ENCODE peak calls at places on chromosomes 2 and 18, in four cellular contexts. One of them, this sample, is unnamed.

GRCh38 chr2:176446718-176447414 is 177.6 kb downstream of the MTX2 start:
- DNase-seq in A172: no peak
- DNase-seq in left ventricle myocardium inferior: no peak
- DNase-seq in activated CD4-positive, alpha-beta T cell treated with anti-CD3 and anti-CD28 coated beads for 1 hour: no peak
- DNase-seq in this sample: peak

GRCh38 chr2:239200646-239201530 is 199.9 kb downstream of the HDAC4 start:
- DNase-seq in activated CD4-positive, alpha-beta T cell treated with anti-CD3 and anti-CD28 coated beads for 1 hour: no peak
- DNase-seq in left ventricle myocardium inferior: no peak
- DNase-seq in A172: no peak
- DNase-seq in this sample: no peak

GRCh38 chr2:100887039-100887578 is 67.2 kb downstream of the NPAS2 start:
- DNase-seq in activated CD4-positive, alpha-beta T cell treated with anti-CD3 and anti-CD28 coated beads for 1 hour: no peak
- DNase-seq in left ventricle myocardium inferior: no peak
- DNase-seq in A172: no peak
- DNase-seq in this sample: no peak

GRCh38 chr2:203338322-203338721 is 10.1 kb downstream of the ABI2 start:
- DNase-seq in left ventricle myocardium inferior: peak
- DNase-seq in activated CD4-positive, alpha-beta T cell treated with anti-CD3 and anti-CD28 coated beads for 1 hour: no peak
- DNase-seq in A172: no peak
- DNase-seq in this sample: no peak

GRCh38 chr2:95526360-95527341 is 42.1 kb upstream of the TRIM43B start:
- DNase-seq in left ventricle myocardium inferior: peak
- DNase-seq in activated CD4-positive, alpha-beta T cell treated with anti-CD3 and anti-CD28 coated beads for 1 hour: peak
- DNase-seq in A172: peak
- DNase-seq in this sample: peak

GRCh38 chr2:226792155-226792871 is 7.3 kb downstream of the IRS1 start:
- DNase-seq in activated CD4-positive, alpha-beta T cell treated with anti-CD3 and anti-CD28 coated beads for 1 hour: no peak
- DNase-seq in left ventricle myocardium inferior: no peak
- DNase-seq in A172: no peak
- DNase-seq in this sample: peak

GRCh38 chr2:47041065-47041464 is 114.0 kb downstream of the STPG4 start:
- DNase-seq in A172: no peak
- DNase-seq in activated CD4-positive, alpha-beta T cell treated with anti-CD3 and anti-CD28 coated beads for 1 hour: no peak
- DNase-seq in left ventricle myocardium inferior: peak
- DNase-seq in this sample: no peak

GRCh38 chr2:196849895-196850294 is 40.7 kb upstream of the C2orf66 start:
- DNase-seq in left ventricle myocardium inferior: no peak
- DNase-seq in A172: peak
- DNase-seq in activated CD4-positive, alpha-beta T cell treated with anti-CD3 and anti-CD28 coated beads for 1 hour: no peak
- DNase-seq in this sample: peak

GRCh38 chr2:239264838-239265651 is 135.8 kb downstream of the HDAC4 start:
- DNase-seq in left ventricle myocardium inferior: no peak
- DNase-seq in activated CD4-positive, alpha-beta T cell treated with anti-CD3 and anti-CD28 coated beads for 1 hour: peak
- DNase-seq in A172: peak
- DNase-seq in this sample: peak

GRCh38 chr18:39178171-39178570 is 1612.6 kb upstream of the CELF4 start:
- DNase-seq in left ventricle myocardium inferior: no peak
- DNase-seq in activated CD4-positive, alpha-beta T cell treated with anti-CD3 and anti-CD28 coated beads for 1 hour: no peak
- DNase-seq in A172: no peak
- DNase-seq in this sample: no peak

GRCh38 chr2:197205590-197206215 is 104.9 kb downstream of the ANKRD44 start:
- DNase-seq in left ventricle myocardium inferior: no peak
- DNase-seq in activated CD4-positive, alpha-beta T cell treated with anti-CD3 and anti-CD28 coated beads for 1 hour: peak
- DNase-seq in A172: no peak
- DNase-seq in this sample: no peak